ENCODE peak calls at places on chromosome 3, in nine cellular contexts. One of them, this sample, is unnamed.

GRCh38 chr3:197912770-197913476 is 37.1 kb upstream of the RPL35A start:
- DNase-seq in CD4-positive, alpha-beta memory T cell: no peak
- DNase-seq in fibroblast of lung: peak
- DNase-seq in CD8-positive, alpha-beta T cell: no peak
- DNase-seq in SK-N-MC: no peak
- DNase-seq in dorsolateral prefrontal cortex: peak
- DNase-seq in A549: no peak
- DNase-seq in iPS DF 6.9: no peak
- DNase-seq in endodermal cell: no peak
- DNase-seq in this sample: no peak

GRCh38 chr3:135304378-135304777 is 509.3 kb downstream of the EPHB1 start:
- DNase-seq in dorsolateral prefrontal cortex: no peak
- DNase-seq in endodermal cell: no peak
- DNase-seq in CD4-positive, alpha-beta memory T cell: no peak
- DNase-seq in CD8-positive, alpha-beta T cell: no peak
- DNase-seq in A549: no peak
- DNase-seq in iPS DF 6.9: no peak
- DNase-seq in fibroblast of lung: no peak
- DNase-seq in SK-N-MC: no peak
- DNase-seq in this sample: no peak

GRCh38 chr3:43279532-43279931 is 6.8 kb upstream of the SNRK start:
- DNase-seq in A549: no peak
- DNase-seq in endodermal cell: no peak
- DNase-seq in CD8-positive, alpha-beta T cell: no peak
- DNase-seq in iPS DF 6.9: no peak
- DNase-seq in SK-N-MC: no peak
- DNase-seq in dorsolateral prefrontal cortex: no peak
- DNase-seq in fibroblast of lung: no peak
- DNase-seq in CD4-positive, alpha-beta memory T cell: no peak
- DNase-seq in this sample: no peak

GRCh38 chr3:53850895-53851294 is 4.5 kb downstream of the IL17RB start:
- DNase-seq in CD4-positive, alpha-beta memory T cell: no peak
- DNase-seq in CD8-positive, alpha-beta T cell: no peak
- DNase-seq in A549: no peak
- DNase-seq in SK-N-MC: no peak
- DNase-seq in fibroblast of lung: peak
- DNase-seq in endodermal cell: no peak
- DNase-seq in iPS DF 6.9: no peak
- DNase-seq in dorsolateral prefrontal cortex: no peak
- DNase-seq in this sample: no peak

GRCh38 chr3:128845695-128846491 is 33.5 kb upstream of the ACAD9 start:
- DNase-seq in SK-N-MC: no peak
- DNase-seq in dorsolateral prefrontal cortex: peak
- DNase-seq in fibroblast of lung: peak
- DNase-seq in CD8-positive, alpha-beta T cell: peak
- DNase-seq in CD4-positive, alpha-beta memory T cell: peak
- DNase-seq in A549: peak
- DNase-seq in iPS DF 6.9: peak
- DNase-seq in endodermal cell: peak
- DNase-seq in this sample: peak

GRCh38 chr3:196378442-196378841 is 40.3 kb upstream of the TM4SF19 start:
- DNase-seq in CD8-positive, alpha-beta T cell: no peak
- DNase-seq in SK-N-MC: no peak
- DNase-seq in fibroblast of lung: no peak
- DNase-seq in dorsolateral prefrontal cortex: no peak
- DNase-seq in A549: no peak
- DNase-seq in iPS DF 6.9: no peak
- DNase-seq in CD4-positive, alpha-beta memory T cell: no peak
- DNase-seq in endodermal cell: no peak
- DNase-seq in this sample: no peak

GRCh38 chr3:45659661-45660566 is 29.3 kb upstream of the SACM1L start:
- DNase-seq in iPS DF 6.9: peak
- DNase-seq in endodermal cell: peak
- DNase-seq in dorsolateral prefrontal cortex: peak
- DNase-seq in CD8-positive, alpha-beta T cell: peak
- DNase-seq in A549: peak
- DNase-seq in SK-N-MC: no peak
- DNase-seq in fibroblast of lung: peak
- DNase-seq in CD4-positive, alpha-beta memory T cell: peak
- DNase-seq in this sample: peak

GRCh38 chr3:98655666-98656065 is 62.3 kb upstream of the CPOX start:
- DNase-seq in dorsolateral prefrontal cortex: no peak
- DNase-seq in iPS DF 6.9: no peak
- DNase-seq in CD4-positive, alpha-beta memory T cell: no peak
- DNase-seq in SK-N-MC: no peak
- DNase-seq in CD8-positive, alpha-beta T cell: no peak
- DNase-seq in A549: no peak
- DNase-seq in fibroblast of lung: peak
- DNase-seq in endodermal cell: no peak
- DNase-seq in this sample: no peak

GRCh38 chr3:168047190-168047795 is 48.4 kb downstream of the GOLIM4 start:
- DNase-seq in CD8-positive, alpha-beta T cell: no peak
- DNase-seq in CD4-positive, alpha-beta memory T cell: peak
- DNase-seq in iPS DF 6.9: peak
- DNase-seq in A549: peak
- DNase-seq in endodermal cell: no peak
- DNase-seq in dorsolateral prefrontal cortex: no peak
- DNase-seq in fibroblast of lung: peak
- DNase-seq in SK-N-MC: peak
- DNase-seq in this sample: no peak

GRCh38 chr3:5520237-5520636 is 332.7 kb downstream of the EDEM1 start:
- DNase-seq in fibroblast of lung: no peak
- DNase-seq in CD4-positive, alpha-beta memory T cell: no peak
- DNase-seq in A549: no peak
- DNase-seq in iPS DF 6.9: no peak
- DNase-seq in dorsolateral prefrontal cortex: no peak
- DNase-seq in CD8-positive, alpha-beta T cell: no peak
- DNase-seq in SK-N-MC: no peak
- DNase-seq in endodermal cell: no peak
- DNase-seq in this sample: no peak

GRCh38 chr3:129305592-129306091 is 27.0 kb downstream of the HMCES start:
- DNase-seq in iPS DF 6.9: peak
- DNase-seq in endodermal cell: peak
- DNase-seq in dorsolateral prefrontal cortex: peak
- DNase-seq in A549: no peak
- DNase-seq in fibroblast of lung: peak
- DNase-seq in SK-N-MC: no peak
- DNase-seq in CD4-positive, alpha-beta memory T cell: no peak
- DNase-seq in CD8-positive, alpha-beta T cell: no peak
- DNase-seq in this sample: no peak

GRCh38 chr3:174125267-174125844 is 727.8 kb downstream of the NLGN1 start:
- DNase-seq in A549: no peak
- DNase-seq in endodermal cell: peak
- DNase-seq in fibroblast of lung: peak
- DNase-seq in CD4-positive, alpha-beta memory T cell: no peak
- DNase-seq in dorsolateral prefrontal cortex: no peak
- DNase-seq in iPS DF 6.9: peak
- DNase-seq in SK-N-MC: no peak
- DNase-seq in CD8-positive, alpha-beta T cell: no peak
- DNase-seq in this sample: peak

GRCh38 chr3:52088445-52089367 is 32.3 kb upstream of the DUSP7 start:
- DNase-seq in A549: no peak
- DNase-seq in endodermal cell: no peak
- DNase-seq in SK-N-MC: no peak
- DNase-seq in fibroblast of lung: peak
- DNase-seq in dorsolateral prefrontal cortex: no peak
- DNase-seq in CD8-positive, alpha-beta T cell: no peak
- DNase-seq in iPS DF 6.9: no peak
- DNase-seq in CD4-positive, alpha-beta memory T cell: no peak
- DNase-seq in this sample: peak

GRCh38 chr3:125591116-125591755 is 4.1 kb downstream of the OSBPL11 start:
- DNase-seq in fibroblast of lung: no peak
- DNase-seq in dorsolateral prefrontal cortex: no peak
- DNase-seq in A549: no peak
- DNase-seq in SK-N-MC: no peak
- DNase-seq in CD8-positive, alpha-beta T cell: no peak
- DNase-seq in endodermal cell: peak
- DNase-seq in CD4-positive, alpha-beta memory T cell: no peak
- DNase-seq in iPS DF 6.9: no peak
- DNase-seq in this sample: no peak

GRCh38 chr3:435969-436492 is 239.5 kb downstream of the CHL1 start:
- DNase-seq in fibroblast of lung: no peak
- DNase-seq in SK-N-MC: no peak
- DNase-seq in iPS DF 6.9: no peak
- DNase-seq in endodermal cell: no peak
- DNase-seq in dorsolateral prefrontal cortex: no peak
- DNase-seq in CD4-positive, alpha-beta memory T cell: no peak
- DNase-seq in CD8-positive, alpha-beta T cell: no peak
- DNase-seq in A549: no peak
- DNase-seq in this sample: no peak

GRCh38 chr3:152835311-152836102 is 576 bp downstream of the P2RY1 start:
- DNase-seq in CD8-positive, alpha-beta T cell: no peak
- DNase-seq in endodermal cell: peak
- DNase-seq in A549: peak
- DNase-seq in fibroblast of lung: peak
- DNase-seq in dorsolateral prefrontal cortex: no peak
- DNase-seq in iPS DF 6.9: no peak
- DNase-seq in CD4-positive, alpha-beta memory T cell: no peak
- DNase-seq in SK-N-MC: no peak
- DNase-seq in this sample: peak

GRCh38 chr3:152834354-152835310 is at the start of gene P2RY1:
- DNase-seq in A549: peak
- DNase-seq in endodermal cell: peak
- DNase-seq in dorsolateral prefrontal cortex: peak
- DNase-seq in fibroblast of lung: peak
- DNase-seq in SK-N-MC: no peak
- DNase-seq in CD8-positive, alpha-beta T cell: no peak
- DNase-seq in iPS DF 6.9: peak
- DNase-seq in CD4-positive, alpha-beta memory T cell: no peak
- DNase-seq in this sample: peak

GRCh38 chr3:152833089-152833488 is 1.8 kb upstream of the P2RY1 start:
- DNase-seq in CD4-positive, alpha-beta memory T cell: no peak
- DNase-seq in fibroblast of lung: no peak
- DNase-seq in CD8-positive, alpha-beta T cell: no peak
- DNase-seq in endodermal cell: no peak
- DNase-seq in SK-N-MC: no peak
- DNase-seq in dorsolateral prefrontal cortex: no peak
- DNase-seq in iPS DF 6.9: no peak
- DNase-seq in A549: no peak
- DNase-seq in this sample: no peak

GRCh38 chr3:152832046-152832445 is 2.9 kb upstream of the P2RY1 start:
- DNase-seq in iPS DF 6.9: no peak
- DNase-seq in CD8-positive, alpha-beta T cell: no peak
- DNase-seq in SK-N-MC: no peak
- DNase-seq in endodermal cell: no peak
- DNase-seq in fibroblast of lung: no peak
- DNase-seq in A549: no peak
- DNase-seq in dorsolateral prefrontal cortex: no peak
- DNase-seq in CD4-positive, alpha-beta memory T cell: no peak
- DNase-seq in this sample: no peak

GRCh38 chr3:152836269-152836668 is 1.3 kb downstream of the P2RY1 start:
- DNase-seq in A549: no peak
- DNase-seq in endodermal cell: no peak
- DNase-seq in CD8-positive, alpha-beta T cell: no peak
- DNase-seq in iPS DF 6.9: no peak
- DNase-seq in dorsolateral prefrontal cortex: no peak
- DNase-seq in fibroblast of lung: no peak
- DNase-seq in SK-N-MC: no peak
- DNase-seq in CD4-positive, alpha-beta memory T cell: no peak
- DNase-seq in this sample: no peak
- H3K27ac ChIP-seq in A549: no peak
- H3K27ac ChIP-seq in endodermal cell: no peak
- H3K27ac ChIP-seq in CD8-positive, alpha-beta T cell: no peak
- H3K27ac ChIP-seq in iPS DF 6.9: no peak
- H3K27ac ChIP-seq in dorsolateral prefrontal cortex: no peak
- H3K27ac ChIP-seq in fibroblast of lung: no peak
- H3K27ac ChIP-seq in SK-N-MC: no peak
- H3K27ac ChIP-seq in CD4-positive, alpha-beta memory T cell: no peak
- H3K27ac ChIP-seq in this sample: no peak

GRCh38 chr3:15558581-15558980 is 37.1 kb upstream of the COLQ start:
- DNase-seq in dorsolateral prefrontal cortex: no peak
- DNase-seq in CD8-positive, alpha-beta T cell: no peak
- DNase-seq in CD4-positive, alpha-beta memory T cell: no peak
- DNase-seq in A549: no peak
- DNase-seq in iPS DF 6.9: no peak
- DNase-seq in SK-N-MC: no peak
- DNase-seq in fibroblast of lung: no peak
- DNase-seq in endodermal cell: no peak
- DNase-seq in this sample: no peak

GRCh38 chr3:15562560-15562959 is 38.8 kb downstream of the HACL1 start:
- DNase-seq in fibroblast of lung: no peak
- DNase-seq in A549: no peak
- DNase-seq in CD4-positive, alpha-beta memory T cell: no peak
- DNase-seq in endodermal cell: no peak
- DNase-seq in SK-N-MC: no peak
- DNase-seq in CD8-positive, alpha-beta T cell: no peak
- DNase-seq in iPS DF 6.9: no peak
- DNase-seq in dorsolateral prefrontal cortex: no peak
- DNase-seq in this sample: no peak

GRCh38 chr3:15557511-15557946 is 36.0 kb upstream of the COLQ start:
- DNase-seq in endodermal cell: peak
- DNase-seq in A549: peak
- DNase-seq in CD8-positive, alpha-beta T cell: no peak
- DNase-seq in fibroblast of lung: peak
- DNase-seq in iPS DF 6.9: no peak
- DNase-seq in CD4-positive, alpha-beta memory T cell: peak
- DNase-seq in SK-N-MC: peak
- DNase-seq in dorsolateral prefrontal cortex: no peak
- DNase-seq in this sample: peak

GRCh38 chr3:15563190-15563589 is 38.2 kb downstream of the HACL1 start:
- DNase-seq in endodermal cell: no peak
- DNase-seq in CD4-positive, alpha-beta memory T cell: no peak
- DNase-seq in SK-N-MC: no peak
- DNase-seq in iPS DF 6.9: no peak
- DNase-seq in fibroblast of lung: no peak
- DNase-seq in A549: no peak
- DNase-seq in dorsolateral prefrontal cortex: no peak
- DNase-seq in CD8-positive, alpha-beta T cell: no peak
- DNase-seq in this sample: no peak
- H3K4me3 ChIP-seq in endodermal cell: no peak
- H3K4me3 ChIP-seq in CD4-positive, alpha-beta memory T cell: no peak
- H3K4me3 ChIP-seq in SK-N-MC: no peak
- H3K4me3 ChIP-seq in iPS DF 6.9: no peak
- H3K4me3 ChIP-seq in fibroblast of lung: no peak
- H3K4me3 ChIP-seq in A549: no peak
- H3K4me3 ChIP-seq in dorsolateral prefrontal cortex: no peak
- H3K4me3 ChIP-seq in CD8-positive, alpha-beta T cell: no peak
- H3K4me3 ChIP-seq in this sample: no peak

DNA sequence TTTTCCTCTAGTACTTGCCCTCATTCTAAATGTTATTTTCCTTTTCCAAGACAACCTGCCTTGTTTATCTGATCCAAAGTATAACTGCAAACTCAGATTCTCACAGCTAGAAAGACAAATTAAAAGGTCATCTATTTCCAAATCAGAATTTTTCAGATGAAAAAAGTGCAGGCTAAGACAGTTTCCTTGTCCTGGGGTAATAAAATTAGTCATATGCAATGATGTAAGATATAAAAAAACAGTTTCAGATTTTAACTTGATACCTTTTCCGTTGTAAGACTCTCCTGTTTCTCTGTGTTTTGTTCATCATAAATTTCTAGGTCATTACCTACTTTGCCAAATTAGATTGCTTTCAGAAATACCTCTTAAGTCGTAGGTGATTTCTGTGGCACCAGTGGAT is 238.4 kb upstream of the PEX5L start:
- DNase-seq in dorsolateral prefrontal cortex: no peak
- DNase-seq in iPS DF 6.9: no peak
- DNase-seq in SK-N-MC: no peak
- DNase-seq in CD4-positive, alpha-beta memory T cell: no peak
- DNase-seq in CD8-positive, alpha-beta T cell: no peak
- DNase-seq in endodermal cell: no peak
- DNase-seq in fibroblast of lung: no peak
- DNase-seq in A549: no peak
- DNase-seq in this sample: no peak
- H3K27ac ChIP-seq in dorsolateral prefrontal cortex: no peak
- H3K27ac ChIP-seq in iPS DF 6.9: no peak
- H3K27ac ChIP-seq in SK-N-MC: no peak
- H3K27ac ChIP-seq in CD4-positive, alpha-beta memory T cell: no peak
- H3K27ac ChIP-seq in CD8-positive, alpha-beta T cell: no peak
- H3K27ac ChIP-seq in endodermal cell: no peak
- H3K27ac ChIP-seq in fibroblast of lung: no peak
- H3K27ac ChIP-seq in A549: no peak
- H3K27ac ChIP-seq in this sample: no peak

GRCh38 chr3:9405756-9406155 is 8.3 kb downstream of the SETD5 start:
- DNase-seq in fibroblast of lung: no peak
- DNase-seq in CD8-positive, alpha-beta T cell: no peak
- DNase-seq in SK-N-MC: no peak
- DNase-seq in A549: no peak
- DNase-seq in dorsolateral prefrontal cortex: no peak
- DNase-seq in endodermal cell: no peak
- DNase-seq in CD4-positive, alpha-beta memory T cell: no peak
- DNase-seq in iPS DF 6.9: no peak
- DNase-seq in this sample: no peak
- H3K4me3 ChIP-seq in fibroblast of lung: no peak
- H3K4me3 ChIP-seq in CD8-positive, alpha-beta T cell: no peak
- H3K4me3 ChIP-seq in SK-N-MC: no peak
- H3K4me3 ChIP-seq in A549: peak
- H3K4me3 ChIP-seq in dorsolateral prefrontal cortex: no peak
- H3K4me3 ChIP-seq in endodermal cell: peak
- H3K4me3 ChIP-seq in CD4-positive, alpha-beta memory T cell: no peak
- H3K4me3 ChIP-seq in iPS DF 6.9: no peak
- H3K4me3 ChIP-seq in this sample: no peak

This sample was measured in WERI-Rb-1.